ENCODE peak calls at places on chromosome 6, in ten cellular contexts. G is breast epithelium, F is fibroblast of villous mesenchyme, K is WTC11, Y is IMR-90, J is mammary epithelial cell, Z is choroid plexus epithelial cell, S is foreskin fibroblast, I is AG10803, W is HCT116. E is an unnamed sample.

GRCh38 chr6:20238688-20239587 is 26.7 kb upstream of the MBOAT1 start:
- DNase-seq in F (no peak), S (no peak), Y (no peak), J (no peak), Z (no peak), G (no peak), K (peak), W (no peak), I (no peak), E (no peak)

GRCh38 chr6:113909224-113909856 is 52.2 kb downstream of the MARCKS start:
- DNase-seq in Z (peak), J (peak), W (peak), K (no peak), Y (peak), I (peak), G (no peak), S (peak), F (peak), E (no peak)

GRCh38 chr6:39243809-39244208 is 14.5 kb upstream of the KCNK5 start:
- DNase-seq in F (no peak), Y (no peak), I (no peak), W (no peak), G (peak), J (peak), S (no peak), Z (no peak), K (no peak), E (no peak)

GRCh38 chr6:137165375-137166246 is 7.8 kb downstream of the IL22RA2 start:
- DNase-seq in W (peak), G (no peak), I (peak), S (peak), J (peak), Z (peak), K (no peak), Y (no peak), F (peak), E (no peak)

GRCh38 chr6:38646166-38646565 is 6.4 kb upstream of the BTBD9 start:
- DNase-seq in W (no peak), Y (peak), G (no peak), F (peak), Z (peak), J (peak), K (no peak), S (peak), I (peak), E (no peak)

GRCh38 chr6:170206931-170207431 is 83.9 kb downstream of the DLL1 start:
- DNase-seq in W (no peak), S (no peak), K (no peak), I (no peak), Z (no peak), F (no peak), G (no peak), J (no peak), Y (no peak), E (peak)

GRCh38 chr6:129748212-129748900 is 38.4 kb upstream of the ARHGAP18 start:
- DNase-seq in J (peak), Z (peak), Y (peak), W (peak), S (peak), I (peak), F (peak), G (peak), K (no peak), E (no peak)

GRCh38 chr6:104252276-104252675 is 607.4 kb downstream of the HACE1 start:
- DNase-seq in Y (no peak), S (no peak), J (peak), Z (no peak), G (no peak), K (no peak), F (no peak), I (no peak), W (no peak), E (no peak)

GRCh38 chr6:110874880-110875547 is 429 bp downstream of the AMD1 start:
- DNase-seq in S (peak), G (no peak), K (no peak), Z (no peak), W (no peak), Y (no peak), J (peak), I (no peak), F (no peak), E (peak)

GRCh38 chr6:26215200-26216014 is 128.2 kb downstream of the HFE start:
- DNase-seq in I (no peak), J (peak), S (peak), K (no peak), F (peak), Y (peak), G (no peak), W (no peak), Z (peak), E (no peak)

GRCh38 chr6:84137051-84137375 is 90.4 kb downstream of the CEP162 start:
- DNase-seq in F (peak), I (no peak), Y (peak), Z (peak), K (no peak), S (peak), W (peak), J (no peak), G (no peak), E (no peak)

GRCh38 chr6:90584636-90585255 is 2.1 kb downstream of the MAP3K7 start:
- DNase-seq in F (peak), S (no peak), W (no peak), G (no peak), Z (peak), Y (peak), K (no peak), I (peak), J (no peak), E (no peak)

GRCh38 chr6:13492357-13492756 is 5.0 kb upstream of the GFOD1 start:
- DNase-seq in J (no peak), F (no peak), I (peak), S (no peak), Z (no peak), W (no peak), G (no peak), K (no peak), Y (no peak), E (no peak)

GRCh38 chr6:87251725-87252124 is 70.7 kb upstream of the SMIM8 start:
- DNase-seq in W (no peak), G (no peak), F (no peak), K (no peak), S (no peak), I (no peak), Y (no peak), J (no peak), Z (no peak), E (no peak)

GRCh38 chr6:130975325-130975724 is 87.7 kb downstream of the EPB41L2 start:
- DNase-seq in F (no peak), K (no peak), W (no peak), S (peak), I (no peak), Z (no peak), G (no peak), Y (peak), J (peak), E (no peak)

GRCh38 chr6:26607434-26608230 is 10.9 kb downstream of the ABT1 start:
- DNase-seq in J (peak), W (peak), S (peak), G (no peak), I (peak), Z (peak), K (peak), F (peak), Y (peak), E (peak)

GRCh38 chr6:5855787-5856186 is 150.9 kb downstream of the NRN1 start:
- DNase-seq in F (no peak), S (no peak), K (no peak), J (no peak), Y (no peak), W (no peak), I (no peak), G (no peak), Z (no peak), E (no peak)

GRCh38 chr6:33858053-33858475 is 54.3 kb upstream of the MLN start:
- DNase-seq in K (no peak), Z (no peak), J (no peak), Y (no peak), I (peak), S (no peak), G (no peak), W (no peak), F (no peak), E (no peak)

GRCh38 chr6:125095501-125096301 is 57.9 kb upstream of the TPD52L1 start:
- DNase-seq in G (no peak), K (no peak), F (peak), Z (peak), I (peak), W (no peak), Y (peak), J (peak), S (peak), E (no peak)

GRCh38 chr6:50381106-50381415 is 331.3 kb upstream of the DEFB112 start:
- DNase-seq in J (no peak), S (peak), G (no peak), F (no peak), I (no peak), W (no peak), K (peak), Z (no peak), Y (no peak), E (no peak)

DNA sequence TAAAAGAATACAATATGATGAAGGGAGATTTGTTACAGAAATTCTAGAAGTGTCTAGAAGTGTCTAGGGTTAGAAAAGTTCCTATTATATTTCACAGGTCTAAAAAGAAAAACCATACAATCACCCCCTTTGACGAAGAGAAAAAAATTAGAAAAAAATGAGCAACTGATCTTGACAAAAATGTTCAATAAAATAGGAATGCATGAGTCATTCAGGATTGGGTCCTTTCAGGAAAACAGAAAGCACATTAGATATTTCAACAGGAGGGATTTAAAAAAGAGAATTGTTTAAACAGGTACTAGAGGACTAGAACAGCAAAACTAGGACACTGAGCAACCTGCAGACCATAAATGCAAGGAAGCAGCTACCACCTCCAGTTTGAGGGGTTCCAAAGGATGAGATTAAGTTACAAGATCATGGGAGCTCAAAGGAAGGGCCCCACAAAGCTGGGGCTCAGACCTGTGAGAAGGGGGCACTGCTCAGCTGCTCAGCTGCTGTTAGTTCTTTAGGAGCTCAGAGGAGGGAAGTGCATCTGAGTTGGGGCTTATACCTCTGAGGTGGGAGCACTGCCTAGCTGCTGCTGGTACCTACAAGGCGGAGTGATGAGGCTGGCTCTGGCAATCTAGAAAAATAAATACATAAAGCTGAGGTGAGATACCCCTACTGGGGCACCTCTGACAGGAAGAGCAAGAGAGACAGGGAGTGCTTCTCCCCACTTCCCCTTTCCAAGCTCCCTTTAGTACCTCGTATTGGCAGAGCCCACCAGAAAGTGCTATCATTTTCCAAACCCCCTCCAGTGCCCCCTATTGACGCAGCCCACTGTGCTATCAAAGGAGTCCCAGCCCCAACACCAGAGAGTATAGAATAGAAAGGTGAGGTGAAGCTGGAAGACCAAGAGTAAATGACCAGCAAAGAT is 27.1 kb upstream of the BEND6 start:
- DNase-seq in J (no peak), W (no peak), I (no peak), F (peak), Z (peak), Y (peak), G (no peak), K (peak), S (peak), E (no peak)
- TF ChIP-seq CTCF in J (no peak), W (peak), I (no peak), F (no peak), Z (no peak), Y (no peak), G (no peak), K (no peak), S (no peak), E (no peak)

GRCh38 chr6:2524090-2524489 is 226.6 kb downstream of the MYLK4 start:
- DNase-seq in F (no peak), S (peak), I (no peak), G (no peak), Z (no peak), W (no peak), J (no peak), Y (no peak), K (no peak), E (no peak)
- TF ChIP-seq CTCF in F (peak), S (peak), I (peak), G (no peak), Z (peak), W (peak), J (peak), Y (peak), K (peak), E (no peak)

GRCh38 chr6:31087494-31088089 is 24.8 kb downstream of the C6orf15 start:
- DNase-seq in F (peak), J (peak), Y (peak), Z (peak), S (peak), K (peak), I (peak), G (peak), W (peak), E (peak)

GRCh38 chr6:31079656-31080261 is 32.6 kb downstream of the C6orf15 start:
- DNase-seq in K (peak), F (peak), S (peak), Y (peak), W (peak), J (peak), Z (peak), G (peak), I (peak), E (peak)

GRCh38 chr6:31086788-31087440 is 25.5 kb downstream of the C6orf15 start:
- DNase-seq in S (peak), F (peak), G (no peak), I (peak), J (peak), Z (peak), Y (peak), K (no peak), W (no peak), E (no peak)

GRCh38 chr6:31081872-31082271 is 30.5 kb downstream of the C6orf15 start:
- DNase-seq in W (no peak), Z (no peak), Y (no peak), G (peak), J (no peak), S (no peak), K (no peak), I (no peak), F (no peak), E (no peak)

DNA sequence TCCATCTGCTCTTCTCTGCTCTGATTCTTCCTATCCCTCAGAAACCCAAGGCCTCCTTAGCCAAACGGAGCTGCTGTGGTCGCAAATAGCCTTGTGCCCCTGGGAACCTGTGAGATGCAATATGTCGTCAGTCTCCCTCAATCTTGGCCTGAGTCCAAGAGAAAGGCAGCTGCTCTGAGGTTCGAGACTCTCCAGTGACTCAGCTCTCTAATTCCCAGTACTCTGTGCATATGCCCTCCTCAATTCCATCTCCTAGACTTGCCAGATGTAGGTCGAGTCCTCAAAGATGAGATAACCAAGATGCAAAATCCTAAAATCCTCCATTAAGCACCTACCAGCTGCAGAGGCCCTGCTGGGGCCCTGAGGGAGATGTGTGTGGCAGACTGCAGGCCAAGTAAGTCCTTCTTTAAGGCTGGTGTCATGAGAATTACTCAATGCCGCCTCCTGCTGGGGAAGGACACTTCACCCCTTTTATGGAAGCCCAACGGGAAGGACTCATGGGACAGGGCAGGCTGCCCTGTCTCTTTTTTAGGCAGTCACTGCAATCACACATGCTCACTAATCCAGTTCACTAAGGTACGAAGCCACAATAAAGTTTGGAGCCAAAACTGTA is 28.5 kb downstream of the C6orf15 start:
- DNase-seq in J (no peak), Y (peak), F (peak), Z (peak), W (peak), K (peak), S (peak), I (peak), G (no peak), E (no peak)
- TF ChIP-seq CTCF in J (no peak), Y (peak), F (no peak), Z (peak), W (peak), K (peak), S (peak), I (peak), G (no peak), E (peak)

GRCh38 chr6:168136001-168136400 is 57.0 kb upstream of the FRMD1 start:
- DNase-seq in S (no peak), Z (no peak), J (no peak), W (no peak), G (no peak), I (no peak), Y (no peak), F (no peak), K (no peak), E (no peak)

GRCh38 chr6:168136622-168137021 is 57.6 kb upstream of the FRMD1 start:
- DNase-seq in G (no peak), F (no peak), Y (no peak), I (no peak), S (no peak), K (no peak), W (no peak), Z (no peak), J (no peak), E (no peak)

GRCh38 chr6:168137024-168137423 is 58.0 kb upstream of the FRMD1 start:
- DNase-seq in S (no peak), Y (no peak), F (no peak), W (no peak), G (no peak), Z (no peak), K (no peak), J (no peak), I (no peak), E (no peak)

GRCh38 chr6:168139121-168139520 is 60.1 kb upstream of the FRMD1 start:
- DNase-seq in S (no peak), K (no peak), J (no peak), F (no peak), W (no peak), G (peak), I (no peak), Y (no peak), Z (no peak), E (no peak)

DNA sequence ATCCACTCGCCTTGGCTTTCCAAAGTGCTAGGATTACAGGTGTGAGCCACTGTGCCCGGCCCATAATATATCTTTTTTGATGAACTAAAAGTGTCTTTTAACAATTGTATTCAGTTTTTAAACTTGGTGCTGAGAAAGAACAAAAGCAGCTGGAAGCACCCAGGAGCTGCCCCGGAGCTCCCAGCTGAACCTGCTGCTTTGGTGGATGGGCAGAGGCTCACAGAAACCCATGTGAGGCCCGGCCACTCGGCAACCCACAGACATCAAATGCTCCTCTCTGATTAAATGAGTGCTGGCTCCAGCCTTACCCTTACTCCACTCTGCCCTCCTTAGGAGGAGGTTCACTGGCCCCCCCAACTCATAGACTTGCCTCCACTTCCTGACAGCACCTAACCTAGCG is 59.4 kb upstream of the FRMD1 start:
- DNase-seq in Y (no peak), J (no peak), W (no peak), F (no peak), S (no peak), G (peak), I (no peak), K (no peak), Z (no peak), E (no peak)
- TF ChIP-seq CTCF in Y (no peak), J (no peak), W (no peak), F (no peak), S (no peak), G (no peak), I (no peak), K (no peak), Z (no peak), E (no peak)

DNA sequence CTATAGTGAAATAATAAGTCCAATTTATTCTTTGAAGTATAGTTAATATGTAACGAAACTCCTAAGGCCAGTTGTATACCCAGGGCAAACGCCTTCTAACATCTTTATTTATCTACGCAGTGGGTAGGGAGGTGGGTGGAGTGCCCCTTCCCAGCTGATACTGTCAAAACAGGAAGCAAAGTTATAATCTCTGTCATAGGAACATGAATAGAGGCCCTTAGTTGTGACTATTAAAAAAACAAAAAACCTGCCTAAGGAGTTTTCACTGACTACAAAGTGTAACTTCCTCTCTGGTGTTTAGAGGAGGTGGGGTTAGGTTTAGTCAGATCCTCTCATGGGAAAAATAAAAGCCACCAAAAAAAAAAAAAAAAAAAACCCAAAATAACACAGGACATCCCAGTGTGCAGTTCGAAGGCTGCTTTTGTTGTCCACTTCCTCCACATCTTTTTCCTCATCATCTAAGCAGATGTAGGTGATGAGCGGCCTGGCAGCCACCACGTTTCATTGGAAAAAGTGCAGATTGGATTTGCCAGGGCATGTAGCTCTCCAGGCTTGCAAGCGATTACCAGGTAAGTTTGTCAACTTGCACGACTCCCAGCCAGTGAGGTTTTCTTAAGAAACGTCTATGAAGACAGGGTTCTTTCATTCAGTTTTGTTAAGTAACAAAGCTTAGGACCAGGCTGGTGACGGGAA is 58.7 kb downstream of the UTRN start:
- DNase-seq in I (no peak), Z (no peak), Y (no peak), J (peak), S (no peak), W (no peak), K (no peak), G (no peak), F (no peak), E (no peak)
- TF ChIP-seq CTCF in I (no peak), Z (no peak), Y (no peak), J (no peak), S (no peak), W (no peak), K (no peak), G (no peak), F (no peak), E (no peak)

E was measured in mesothelial cell of epicardium.